ENCODE peak calls at places on chromosome 16, in five cellular contexts. H is HCT116, J is endothelial cell of umbilical vein, X is H1, S is SK-N-SH. A is an unnamed sample.

GRCh38 chr16:17944345-17944744 is 392.2 kb downstream of the NPIPA8 start:
- DNase-seq in H (no peak), J (no peak), X (no peak), S (no peak), A (no peak)

GRCh38 chr16:80883159-80883642 is 78.8 kb upstream of the CDYL2 start:
- DNase-seq in H (no peak), J (no peak), X (no peak), S (no peak), A (no peak)

GRCh38 chr16:85313541-85314208 is 201.4 kb upstream of the CIBAR2 start:
- DNase-seq in H (no peak), J (peak; percentile 21), X (no peak), S (peak; percentile 61), A (no peak)

GRCh38 chr16:2719328-2720062 is 529 bp downstream of the PRSS27 start:
- DNase-seq in H (no peak), J (no peak), X (no peak), S (no peak), A (no peak)

GRCh38 chr16:83549836-83550569 is 257.8 kb upstream of the HSBP1 start:
- DNase-seq in H (no peak), J (no peak), X (no peak), S (no peak), A (no peak)

GRCh38 chr16:9259914-9260608 is 168.6 kb downstream of the HAPSTR1 start:
- DNase-seq in H (no peak), J (no peak), X (no peak), S (no peak), A (no peak)

GRCh38 chr16:4332083-4332482 is 16.2 kb downstream of the GLIS2 start:
- DNase-seq in H (no peak), J (no peak), X (no peak), S (no peak), A (no peak)

GRCh38 chr16:68786685-68787418 is 49.8 kb downstream of the CDH1 start:
- DNase-seq in H (no peak), J (no peak), X (no peak), S (no peak), A (no peak)

GRCh38 chr16:78817442-78817829 is 718.0 kb downstream of the WWOX start:
- DNase-seq in H (no peak), J (no peak), X (no peak), S (no peak), A (no peak)

GRCh38 chr16:84703671-84704070 is 3.9 kb downstream of the USP10 start:
- DNase-seq in H (no peak), J (no peak), X (no peak), S (no peak), A (no peak)

DNA sequence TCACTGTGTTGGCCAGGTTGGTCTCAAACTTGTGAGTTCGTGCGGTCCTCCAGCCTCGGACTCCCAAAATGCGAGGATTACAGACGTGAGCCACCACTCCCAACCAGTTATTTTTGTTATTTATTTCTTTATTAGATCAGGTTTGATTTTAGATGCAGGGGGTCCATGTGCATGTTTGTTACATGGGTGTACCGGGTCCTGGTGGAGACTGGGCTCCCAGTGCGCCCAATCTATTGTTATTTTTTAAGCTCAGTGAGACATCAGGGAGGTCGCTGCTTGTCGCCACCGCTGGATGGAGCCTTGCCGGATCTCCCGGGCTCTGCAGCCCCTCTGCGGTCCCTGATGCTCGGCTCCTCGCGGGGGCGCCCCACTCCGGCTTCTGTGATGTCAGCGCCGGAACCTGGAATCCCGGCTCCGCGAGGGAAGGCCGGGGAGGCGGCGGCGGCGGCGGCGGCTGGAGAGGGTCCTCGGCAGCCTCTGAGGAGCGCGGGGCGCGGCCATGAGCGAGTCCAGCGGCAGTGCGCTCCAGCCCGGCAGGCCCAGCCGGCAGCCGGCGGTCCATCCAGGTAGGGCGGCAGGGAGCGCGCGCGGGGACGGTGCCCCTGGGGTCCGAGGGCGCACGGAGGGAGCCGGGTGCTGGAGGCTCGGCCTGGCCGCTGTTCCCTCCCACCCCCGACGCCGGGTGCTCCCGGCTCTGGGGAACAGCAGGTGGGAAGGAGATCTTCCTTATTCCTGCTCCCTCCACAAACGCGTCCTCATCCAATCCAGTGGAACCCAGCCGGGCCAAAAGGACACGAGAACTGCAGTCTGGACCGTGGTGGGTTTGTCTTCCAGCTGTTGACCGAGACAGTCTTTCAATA is at the start of gene TMC7:
- DNase-seq in H (peak; percentile 80), J (peak; percentile 89), X (peak; percentile 93), S (peak; percentile 94), A (no peak)
- TF ChIP-seq POLR2AphosphoS5 in H (peak; percentile 56), J (no peak), X (no peak), S (no peak), A (no peak)

DNA sequence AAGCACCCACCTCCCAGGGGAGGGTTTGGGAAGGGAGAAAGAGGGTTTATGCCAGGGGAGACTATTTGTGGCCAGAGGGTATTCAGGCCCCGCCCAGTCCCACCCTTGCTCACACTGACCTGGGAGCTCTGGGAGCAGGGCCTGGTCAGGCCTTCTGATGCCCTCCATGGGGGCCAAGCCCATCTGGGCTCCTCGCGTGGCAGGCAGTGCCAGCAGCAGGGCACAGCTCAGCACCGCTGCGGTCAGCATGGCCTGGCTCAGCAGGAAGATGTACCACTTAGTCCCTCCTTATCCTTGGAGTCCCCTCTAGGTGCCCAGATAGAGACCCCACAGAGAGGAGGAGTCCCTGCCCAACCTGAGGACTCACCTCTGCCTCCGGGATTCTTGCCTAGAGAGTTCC is at the start of gene AGRP:
- DNase-seq in H (no peak), J (no peak), X (no peak), S (no peak), A (no peak)
- H3K9ac ChIP-seq in H (no peak within 1 kb of the TSS), J (peak within 1 kb of the TSS; percentile 83), X (no peak within 1 kb of the TSS), S (peak within 1 kb of the TSS; percentile 70), A (peak within 1 kb of the TSS; percentile 85)

GRCh38 chr16:69941251-69942098 is 9.7 kb upstream of the CLEC18A start:
- DNase-seq in H (no peak), J (no peak), X (no peak), S (no peak), A (no peak)
- TF ChIP-seq POLR2AphosphoS5 in H (no peak), J (no peak), X (no peak), S (no peak), A (no peak)

GRCh38 chr16:10535461-10535860 is 44.9 kb downstream of the EMP2 start:
- DNase-seq in H (no peak), J (no peak), X (no peak), S (no peak), A (no peak)
- H3K9ac ChIP-seq in H (no peak overlapping the region), J (no peak overlapping the region), X (no peak overlapping the region), S (no peak overlapping the region), A (no peak overlapping the region)

DNA sequence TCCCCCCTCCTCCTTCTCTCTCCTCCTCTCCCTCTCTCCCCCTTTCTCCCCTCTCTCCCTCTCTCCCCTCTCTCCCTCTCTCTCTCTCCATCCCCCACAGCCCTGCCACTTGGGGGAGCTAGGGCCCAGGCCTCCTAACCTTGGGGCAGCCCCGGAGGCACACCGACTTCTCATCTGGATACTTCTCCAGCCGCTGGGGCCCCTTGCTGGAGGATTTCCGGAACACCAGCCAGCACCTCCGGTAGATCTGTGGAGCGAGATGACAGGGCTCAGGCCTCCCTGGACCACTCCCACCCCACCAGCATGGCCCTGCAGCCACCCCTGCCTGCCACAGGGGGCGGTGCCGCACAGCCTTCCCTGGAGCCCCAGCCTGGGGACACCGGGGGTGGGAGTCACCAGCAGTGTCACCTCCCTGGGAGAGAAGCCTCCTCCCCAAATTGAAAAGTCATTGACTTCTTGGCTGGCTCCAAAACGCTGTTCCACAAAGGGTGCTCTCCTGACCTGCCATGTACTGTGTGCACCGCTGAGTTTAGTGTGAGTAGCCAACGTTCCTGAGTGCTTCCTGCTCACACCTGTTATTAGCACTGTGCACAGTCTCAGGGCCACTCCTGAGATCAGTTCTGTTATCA is 10.5 kb downstream of the DOK4 start:
- DNase-seq in H (peak; percentile 24), J (peak; percentile 56), X (peak; percentile 91), S (peak; percentile 83), A (no peak)
- TF ChIP-seq POLR2AphosphoS5 in H (no peak), J (peak; percentile 37), X (no peak), S (no peak), A (no peak)